ENCODE peak calls at places on chromosomes 2 and 18, in six cellular contexts. L is neuronal stem cell, V is thoracic aorta, R is sigmoid colon, O is OCI-LY7, K is pancreas. E is an unnamed sample.

GRCh38 chr2:9097239-9097638 is 93.8 kb upstream of the MBOAT2 start:
- DNase-seq in O (no peak), K (no peak), R (no peak), L (no peak), V (no peak), E (no peak)

GRCh38 chr18:77051581-77052296 is 80.8 kb downstream of the MBP start:
- DNase-seq in L (no peak), K (no peak), R (no peak), V (no peak), O (no peak), E (no peak)

GRCh38 chr18:50559750-50560680 is at the start of gene MAPK4:
- DNase-seq in K (peak; percentile 58), R (peak; percentile 71), O (no peak), L (peak; percentile 48), V (no peak), E (peak; percentile 4)

GRCh38 chr2:11540996-11541692 is 7.3 kb downstream of the GREB1 start:
- DNase-seq in L (no peak), V (no peak), R (no peak), K (no peak), O (no peak), E (no peak)

GRCh38 chr18:36809590-36810381 is 19.0 kb downstream of the TPGS2 start:
- DNase-seq in R (peak; percentile 67), L (peak; percentile 61), K (peak; percentile 7), O (peak; percentile 63), V (no peak), E (no peak)

GRCh38 chr2:38552259-38552658 is 50.5 kb downstream of the HNRNPLL start:
- DNase-seq in K (no peak), R (no peak), V (no peak), O (no peak), L (no peak), E (no peak)

GRCh38 chr2:131039908-131040660 is 53.2 kb downstream of the FAM168B start:
- DNase-seq in L (no peak), V (no peak), K (no peak), R (peak; percentile 59), O (no peak), E (no peak)

GRCh38 chr2:3503483-3503882 is 15.8 kb downstream of the ADI1 start:
- DNase-seq in V (no peak), L (no peak), O (no peak), R (no peak), K (no peak), E (no peak)

GRCh38 chr2:75142081-75142480 is 57.2 kb downstream of the TACR1 start:
- DNase-seq in R (peak; percentile 65), K (no peak), O (no peak), V (no peak), L (no peak), E (no peak)

GRCh38 chr2:236644502-236644911 is 74.9 kb downstream of the ACKR3 start:
- DNase-seq in O (no peak), L (no peak), V (no peak), K (no peak), R (peak; percentile 56), E (no peak)

GRCh38 chr2:97713296-97714083 is at the start of gene ZAP70:
- DNase-seq in V (no peak), L (no peak), R (peak; percentile 56), O (peak; percentile 81), K (no peak), E (no peak)

GRCh38 chr18:5197032-5197434 is at the start of gene AKAIN1:
- DNase-seq in K (peak; percentile 16), L (peak; percentile 80), R (no peak), V (no peak), O (no peak), E (peak; percentile 9)

GRCh38 chr2:66134113-66134730 is 300.7 kb upstream of the MEIS1 start:
- DNase-seq in V (no peak), R (no peak), K (no peak), O (no peak), L (no peak), E (no peak)

GRCh38 chr2:48767330-48767729 is 11.8 kb upstream of the LHCGR start:
- DNase-seq in O (no peak), V (no peak), R (no peak), K (no peak), L (no peak), E (no peak)

GRCh38 chr2:202113571-202114142 is 40.6 kb downstream of the KIAA2012 start:
- DNase-seq in R (no peak), V (no peak), O (no peak), K (no peak), L (no peak), E (peak; percentile 63)

GRCh38 chr18:394276-394996 is 106.1 kb downstream of the COLEC12 start:
- DNase-seq in R (no peak), O (no peak), V (no peak), K (peak; percentile 30), L (no peak), E (no peak)
- H3K4me1 ChIP-seq in R (peaks cover 47% of the 10 kb centered on the region), O (no peaks in the 10 kb centered on the region), V (peaks cover 25% of the 10 kb centered on the region), K (peaks cover 8% of the 10 kb centered on the region), L (no peaks in the 10 kb centered on the region), E (no peaks in the 10 kb centered on the region)

GRCh38 chr2:85714841-85715240 is 20.7 kb downstream of the GNLY start:
- DNase-seq in R (no peak), V (no peak), L (no peak), K (no peak), O (no peak), E (no peak)
- H3K4me1 ChIP-seq in R (no peaks in the 10 kb centered on the region), V (peaks cover 35% of the 10 kb centered on the region), L (peaks cover 12% of the 10 kb centered on the region), K (peaks cover 4% of the 10 kb centered on the region), O (no peaks in the 10 kb centered on the region), E (no peaks in the 10 kb centered on the region)

GRCh38 chr2:20541651-20542050 is 94.8 kb downstream of the RHOB start:
- DNase-seq in V (no peak), R (no peak), O (no peak), K (no peak), L (no peak), E (no peak)
- H3K4me1 ChIP-seq in V (peaks cover 30% of the 10 kb centered on the region), R (peaks cover 6% of the 10 kb centered on the region), O (no peaks in the 10 kb centered on the region), K (no peaks in the 10 kb centered on the region), L (peaks cover 22% of the 10 kb centered on the region), E (no peaks in the 10 kb centered on the region)

GRCh38 chr2:80028584-80028983 is 276.0 kb downstream of the LRRTM1 start:
- DNase-seq in K (no peak), L (no peak), R (no peak), V (no peak), O (no peak), E (no peak)
- H3K4me1 ChIP-seq in K (no peaks in the 10 kb centered on the region), L (no peaks in the 10 kb centered on the region), R (no peaks in the 10 kb centered on the region), V (no peaks in the 10 kb centered on the region), O (no peaks in the 10 kb centered on the region), E (no peaks in the 10 kb centered on the region)